ENCODE peak calls at places on chromosome 4, in nine cellular contexts. U is WERI-Rb-1, R is mammary epithelial cell, L is osteoblast, I is esophagus muscularis mucosa, O is left lung, C is GM06990, W is cardiac muscle cell, K is neural progenitor cell. J is an unnamed sample.
A peak's percentile ranks its signal among the peaks of the same experiment; 100 is the strongest.

GRCh38 chr4:174559894-174560293 is 37.6 kb upstream of the HPGD start:
- DNase-seq in U (no peak), R (no peak), L (no peak), I (no peak), O (no peak), C (no peak), W (no peak), K (peak; percentile 29), J (no peak)

GRCh38 chr4:34974313-34974680 is 1270.0 kb downstream of the ARAP2 start:
- DNase-seq in U (no peak), R (no peak), L (no peak), I (no peak), O (no peak), C (no peak), W (no peak), K (no peak), J (no peak)

GRCh38 chr4:122536001-122536400 is 79.5 kb upstream of the IL2 start:
- DNase-seq in U (no peak), R (no peak), L (no peak), I (no peak), O (no peak), C (no peak), W (peak; percentile 79), K (no peak), J (no peak)

GRCh38 chr4:47340914-47341313 is 122.6 kb downstream of the COMMD8 start:
- DNase-seq in U (no peak), R (no peak), L (no peak), I (no peak), O (no peak), C (no peak), W (no peak), K (no peak), J (no peak)

GRCh38 chr4:36243355-36244256 is 708 bp downstream of the ARAP2 start:
- DNase-seq in U (no peak), R (peak; percentile 61), L (peak; percentile 65), I (no peak), O (no peak), C (peak; percentile 11), W (peak; percentile 20), K (no peak), J (peak; percentile 25)

GRCh38 chr4:15162465-15163283 is 160.4 kb downstream of the CPEB2 start:
- DNase-seq in U (no peak), R (no peak), L (no peak), I (no peak), O (no peak), C (no peak), W (peak; percentile 68), K (no peak), J (no peak)

GRCh38 chr4:88803600-88804096 is 106.0 kb upstream of the NAP1L5 start:
- DNase-seq in U (no peak), R (peak; percentile 82), L (peak; percentile 73), I (no peak), O (peak; percentile 23), C (peak; percentile 21), W (peak; percentile 93), K (no peak), J (no peak)

GRCh38 chr4:67220848-67221247 is 324.5 kb downstream of the CENPC start:
- DNase-seq in U (no peak), R (no peak), L (no peak), I (no peak), O (no peak), C (no peak), W (no peak), K (no peak), J (no peak)

GRCh38 chr4:24364852-24365251 is 219.5 kb downstream of the DHX15 start:
- DNase-seq in U (no peak), R (no peak), L (no peak), I (no peak), O (no peak), C (no peak), W (no peak), K (no peak), J (no peak)

GRCh38 chr4:88006956-88007303 is 505 bp upstream of the PKD2 start:
- DNase-seq in U (no peak), R (no peak), L (peak; percentile 72), I (no peak), O (peak; percentile 37), C (peak; percentile 14), W (no peak), K (no peak), J (no peak)

GRCh38 chr4:52659722-52660261 is 691 bp upstream of the USP46 start:
- DNase-seq in U (no peak), R (peak; percentile 27), L (peak; percentile 91), I (no peak), O (peak; percentile 87), C (peak; percentile 55), W (peak; percentile 38), K (peak; percentile 58), J (peak; percentile 26)

GRCh38 chr4:69473699-69474098 is 22.0 kb downstream of the UGT2B4 start:
- DNase-seq in U (no peak), R (no peak), L (no peak), I (no peak), O (no peak), C (no peak), W (no peak), K (no peak), J (no peak)

GRCh38 chr4:14646831-14647230 is 355.4 kb upstream of the CPEB2 start:
- DNase-seq in U (no peak), R (no peak), L (peak; percentile 77), I (no peak), O (no peak), C (no peak), W (peak; percentile 5), K (no peak), J (no peak)

GRCh38 chr4:96103086-96103485 is 263.2 kb downstream of the PDHA2 start:
- DNase-seq in U (no peak), R (peak; percentile 4), L (no peak), I (no peak), O (no peak), C (no peak), W (peak; percentile 90), K (no peak), J (no peak)

GRCh38 chr4:101169044-101170014 is 178.0 kb downstream of the PPP3CA start:
- DNase-seq in U (peak; percentile 88), R (peak; percentile 58), L (no peak), I (no peak), O (no peak), C (peak; percentile 7), W (peak; percentile 80), K (peak; percentile 88), J (peak; percentile 6)

GRCh38 chr4:145168578-145169187 is 11.7 kb downstream of the OTUD4 start:
- DNase-seq in U (no peak), R (no peak), L (no peak), I (no peak), O (no peak), C (no peak), W (no peak), K (no peak), J (no peak)

GRCh38 chr4:84870398-84871163 is 95.9 kb downstream of the WDFY3 start:
- DNase-seq in U (no peak), R (peak; percentile 44), L (no peak), I (no peak), O (no peak), C (no peak), W (peak; percentile 79), K (peak; percentile 13), J (no peak)

GRCh38 chr4:4860803-4861591 is 1.5 kb downstream of the MSX1 start:
- DNase-seq in U (no peak), R (no peak), L (peak; percentile 98), I (no peak), O (no peak), C (no peak), W (peak; percentile 29), K (peak; percentile 76), J (no peak)
- H3K4me3 ChIP-seq in U (peak overlapping the region; percentile 57), R (peak overlapping the region; percentile 33), L (peak overlapping the region; percentile 93), I (peak overlapping the region; percentile 73), O (peak overlapping the region; percentile 57), C (peak overlapping the region; percentile 81), W (peak overlapping the region; percentile 85), K (peak overlapping the region; percentile 53), J (peak overlapping the region; percentile 58)

DNA sequence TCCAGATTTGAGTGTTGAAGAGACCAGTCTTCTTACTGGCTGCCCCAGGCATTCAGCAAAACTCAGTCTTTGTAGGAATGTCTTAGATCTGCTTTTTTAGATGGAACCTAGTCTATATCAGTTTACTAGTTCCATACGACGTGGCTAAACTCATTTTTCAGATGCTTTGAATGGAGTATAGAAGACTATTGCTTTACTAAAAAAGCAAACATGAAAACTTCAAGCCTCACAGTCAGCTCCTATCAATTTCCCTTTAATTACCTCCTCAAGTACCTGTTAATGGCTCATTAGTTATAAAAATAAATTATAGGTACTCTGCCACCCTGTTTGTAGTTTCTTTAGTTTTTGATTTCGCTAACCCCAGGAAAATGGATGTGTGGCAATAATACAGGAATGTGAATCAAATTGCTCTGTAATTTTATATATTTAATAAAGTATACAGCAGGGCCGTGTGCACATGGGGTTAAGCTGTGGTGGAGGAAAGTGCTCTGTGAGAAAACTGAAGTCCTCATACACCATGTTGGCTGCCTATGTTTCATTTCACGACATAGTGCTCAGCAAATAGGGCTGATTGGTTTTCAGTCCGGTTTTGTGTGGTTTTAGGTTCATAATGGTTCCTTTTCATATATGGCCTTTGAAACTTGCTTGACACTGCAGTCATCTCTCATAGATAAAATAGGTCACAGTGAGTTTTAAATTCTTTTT is 62.8 kb upstream of the STOX2 start:
- DNase-seq in U (no peak), R (no peak), L (no peak), I (no peak), O (no peak), C (no peak), W (no peak), K (no peak), J (no peak)
- TF ChIP-seq CTCF in U (no peak), R (no peak), L (no peak), I (no peak), O (no peak), C (no peak), W (no peak), K (no peak), J (no peak)

DNA sequence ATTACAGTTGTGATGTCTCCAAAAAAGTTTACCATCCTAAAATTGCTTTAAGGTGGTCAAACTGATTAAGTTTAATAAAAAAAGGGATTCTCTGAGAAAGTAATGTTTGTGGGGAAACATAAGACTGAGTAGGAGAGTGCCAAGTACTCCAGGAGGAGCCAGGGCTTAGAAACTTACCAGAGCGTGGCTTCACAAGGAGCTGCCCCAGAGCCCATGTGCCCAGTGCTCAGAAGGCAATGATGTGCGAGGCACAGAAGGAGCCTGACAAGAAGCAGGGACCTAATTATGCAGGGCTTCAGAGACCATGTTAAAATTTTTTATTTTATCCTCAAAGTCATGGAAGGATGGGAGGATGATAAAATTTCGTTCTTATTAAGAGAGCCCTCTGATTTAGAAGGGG is 204.2 kb downstream of the PALLD start:
- DNase-seq in U (no peak), R (no peak), L (no peak), I (no peak), O (no peak), C (no peak), W (no peak), K (no peak), J (no peak)
- H3K27me3 ChIP-seq in U (no peaks in the 10 kb centered on the region), R (no peaks in the 10 kb centered on the region), L (no peaks in the 10 kb centered on the region), I (no peaks in the 10 kb centered on the region), O (no peaks in the 10 kb centered on the region), C (no peaks in the 10 kb centered on the region), W (no peaks in the 10 kb centered on the region), K (no peaks in the 10 kb centered on the region), J (no peaks in the 10 kb centered on the region)

DNA sequence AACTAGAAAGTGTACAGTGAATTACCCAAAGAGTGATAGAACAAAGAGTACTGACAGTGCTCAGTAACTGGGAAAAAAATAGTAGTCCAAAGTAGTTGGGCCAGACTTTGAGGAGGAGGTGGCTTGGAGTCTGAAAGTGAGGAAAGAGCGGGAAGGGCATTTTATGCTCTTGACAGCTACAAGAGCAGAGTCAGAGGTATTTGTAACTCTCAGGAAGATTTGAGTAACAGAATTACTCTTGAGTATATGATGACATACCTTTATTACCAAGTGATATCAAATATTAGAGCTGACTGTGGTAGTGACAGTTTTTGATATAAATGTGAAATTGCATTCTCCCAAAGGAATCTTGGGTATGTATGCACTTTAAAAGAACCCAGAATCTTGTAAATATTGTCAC is 2.2 kb downstream of the SLAIN2 start:
- DNase-seq in U (no peak), R (no peak), L (peak; percentile 84), I (no peak), O (no peak), C (no peak), W (peak; percentile 40), K (no peak), J (no peak)
- H3K4me3 ChIP-seq in U (no peak overlapping the region), R (peak overlapping the region; percentile 63), L (peak overlapping the region; percentile 95), I (peak overlapping the region; percentile 76), O (peak overlapping the region; percentile 96), C (peak overlapping the region; percentile 23), W (peak overlapping the region; percentile 94), K (peak overlapping the region; percentile 96), J (no peak overlapping the region)